ENCODE peak calls at places on chromosomes 5 and 9, in ten cellular contexts. S, R, Z, E, J, Q, I, F, P and D are unnamed samples. For H3K4me1, the result is how much of the 10 kb centered on the place peaks cover.

GRCh38 chr9:27086818-27087680 is 22.0 kb upstream of the TEK start:
- DNase-seq in S (no peak), R (no peak), Z (no peak), E (no peak), J (no peak), Q (no peak), I (peak), F (no peak), P (no peak), D (no peak)

GRCh38 chr9:98288876-98289275 is 33.4 kb upstream of the TBC1D2 start:
- DNase-seq in S (no peak), R (no peak), Z (no peak), E (no peak), J (no peak), Q (peak), I (no peak), F (peak), P (peak), D (no peak)

GRCh38 chr5:36214434-36214833 is 27.3 kb downstream of the NADK2 start:
- DNase-seq in S (no peak), R (no peak), Z (no peak), E (no peak), J (no peak), Q (peak), I (no peak), F (no peak), P (no peak), D (no peak)

GRCh38 chr5:134824681-134825080 is 21.1 kb upstream of the C5orf24 start:
- DNase-seq in S (no peak), R (no peak), Z (no peak), E (no peak), J (no peak), Q (no peak), I (no peak), F (no peak), P (no peak), D (no peak)

GRCh38 chr5:135493406-135494180 is 41.4 kb upstream of the TIFAB start:
- DNase-seq in S (no peak), R (peak), Z (no peak), E (no peak), J (no peak), Q (no peak), I (peak), F (no peak), P (no peak), D (no peak)

GRCh38 chr9:80028501-80028900 is 456.7 kb downstream of the TLE4 start:
- DNase-seq in S (no peak), R (no peak), Z (no peak), E (no peak), J (no peak), Q (no peak), I (no peak), F (no peak), P (no peak), D (peak)

GRCh38 chr5:73946926-73947455 is 321.0 kb downstream of the ARHGEF28 start:
- DNase-seq in S (no peak), R (no peak), Z (no peak), E (no peak), J (no peak), Q (no peak), I (no peak), F (no peak), P (no peak), D (no peak)

GRCh38 chr5:123163225-123163876 is 74.3 kb downstream of the PRDM6 start:
- DNase-seq in S (no peak), R (no peak), Z (no peak), E (no peak), J (no peak), Q (no peak), I (no peak), F (no peak), P (no peak), D (no peak)

GRCh38 chr5:140351609-140352334 is 5.4 kb upstream of the HBEGF start:
- DNase-seq in S (no peak), R (peak), Z (no peak), E (no peak), J (no peak), Q (peak), I (peak), F (peak), P (peak), D (peak)

GRCh38 chr5:463952-464351 is 21.0 kb downstream of the EXOC3 start:
- DNase-seq in S (peak), R (no peak), Z (peak), E (no peak), J (no peak), Q (no peak), I (no peak), F (peak), P (no peak), D (no peak)

GRCh38 chr9:77291714-77292113 is 114.4 kb downstream of the VPS13A start:
- DNase-seq in S (no peak), R (no peak), Z (no peak), E (no peak), J (no peak), Q (peak), I (peak), F (no peak), P (peak), D (no peak)

GRCh38 chr5:123795688-123796087 is 283.7 kb downstream of the CSNK1G3 start:
- DNase-seq in S (no peak), R (no peak), Z (no peak), E (no peak), J (no peak), Q (no peak), I (peak), F (no peak), P (no peak), D (no peak)

GRCh38 chr9:86983260-86984255 is 36.3 kb upstream of the GAS1 start:
- DNase-seq in S (no peak), R (peak), Z (no peak), E (no peak), J (peak), Q (no peak), I (peak), F (no peak), P (no peak), D (peak)

GRCh38 chr9:134936762-134937555 is 19.2 kb upstream of the FCN1 start:
- DNase-seq in S (no peak), R (no peak), Z (peak), E (no peak), J (no peak), Q (no peak), I (no peak), F (no peak), P (no peak), D (no peak)

GRCh38 chr5:154755361-154756202 is at the start of gene LARP1:
- DNase-seq in S (peak), R (no peak), Z (peak), E (peak), J (no peak), Q (no peak), I (peak), F (peak), P (no peak), D (peak)

GRCh38 chr5:57532513-57533497 is 50.2 kb upstream of the ACTBL2 start:
- DNase-seq in S (no peak), R (no peak), Z (no peak), E (no peak), J (no peak), Q (no peak), I (peak), F (no peak), P (no peak), D (no peak)

DNA sequence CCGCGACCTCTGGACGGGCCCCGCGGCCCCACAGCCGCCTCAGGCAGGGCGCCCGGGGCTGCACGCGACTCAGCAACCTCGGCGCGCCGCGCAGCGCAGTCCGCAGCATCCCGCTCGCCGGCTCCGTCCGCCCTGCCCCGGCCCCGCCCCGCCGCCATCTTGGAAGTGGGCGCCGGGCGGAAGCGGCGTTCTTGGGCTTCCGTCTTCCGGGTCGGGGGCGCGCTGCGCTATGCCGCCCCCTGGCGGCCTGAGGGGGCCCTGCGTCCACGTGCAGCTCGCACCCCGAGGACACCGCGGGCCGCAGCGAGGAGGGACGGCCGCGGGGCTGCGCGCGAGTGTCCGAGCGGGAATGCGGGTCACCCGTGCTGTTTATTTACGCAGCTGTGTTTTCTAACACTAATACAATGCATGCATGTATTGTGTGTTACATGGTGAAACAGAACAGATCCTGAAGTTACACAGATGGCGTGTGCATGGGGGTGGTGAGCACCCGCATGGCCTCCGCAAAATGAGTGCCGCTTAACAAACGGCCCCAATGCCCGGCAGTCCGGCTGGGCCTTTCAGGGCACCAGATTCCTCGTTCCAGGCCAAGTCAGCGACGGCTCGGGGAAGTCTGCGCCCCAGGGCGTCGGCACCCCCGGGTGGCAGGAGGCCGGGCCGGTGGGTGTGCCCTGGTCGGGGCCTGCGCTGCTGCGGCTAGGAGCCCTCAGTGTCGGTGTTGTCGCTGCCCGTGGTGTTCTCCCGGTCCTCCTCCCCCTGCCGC is at the start of gene DNLZ:
- DNase-seq in S (peak), R (peak), Z (peak), E (peak), J (peak), Q (peak), I (peak), F (peak), P (peak), D (peak)
- TF ChIP-seq POLR2A in S (peak), R (peak), Z (peak), E (no peak), J (peak), Q (no peak), I (peak), F (no peak), P (peak), D (no peak)

GRCh38 chr5:54535149-54535844 is 17.7 kb downstream of the SNX18 start:
- DNase-seq in S (no peak), R (no peak), Z (no peak), E (no peak), J (no peak), Q (no peak), I (no peak), F (no peak), P (no peak), D (no peak)

GRCh38 chr5:54531536-54531935 is 14.0 kb downstream of the SNX18 start:
- DNase-seq in S (no peak), R (no peak), Z (no peak), E (no peak), J (no peak), Q (no peak), I (no peak), F (no peak), P (no peak), D (no peak)

GRCh38 chr5:54537720-54538119 is 20.2 kb downstream of the SNX18 start:
- DNase-seq in S (no peak), R (no peak), Z (no peak), E (no peak), J (no peak), Q (no peak), I (no peak), F (no peak), P (no peak), D (no peak)

GRCh38 chr5:54533541-54534179 is 16.1 kb downstream of the SNX18 start:
- DNase-seq in S (no peak), R (no peak), Z (no peak), E (peak), J (peak), Q (no peak), I (no peak), F (no peak), P (no peak), D (peak)

GRCh38 chr5:54534306-54534705 is 16.7 kb downstream of the SNX18 start:
- DNase-seq in S (no peak), R (no peak), Z (no peak), E (no peak), J (no peak), Q (no peak), I (no peak), F (no peak), P (no peak), D (no peak)
- H3K4me3 ChIP-seq in S (no peak), R (no peak), Z (no peak), E (no peak), J (no peak), Q (no peak), I (no peak), F (no peak), P (no peak), D (no peak)

GRCh38 chr9:133130721-133131244 is 9.7 kb upstream of the RALGDS start:
- DNase-seq in S (no peak), R (no peak), Z (no peak), E (no peak), J (no peak), Q (no peak), I (no peak), F (peak), P (no peak), D (no peak)
- H3K4me1 ChIP-seq in S (half or more), R (half or more), Z (under half), E (half or more), J (under half), Q (under half), I (under half), F (half or more), P (half or more), D (under half)

GRCh38 chr5:88883566-88884434 is 816 bp upstream of the MEF2C start:
- DNase-seq in S (peak), R (peak), Z (peak), E (peak), J (peak), Q (no peak), I (peak), F (peak), P (peak), D (peak)
- TF ChIP-seq POLR2A in S (peak), R (no peak), Z (peak), E (peak), J (peak), Q (no peak), I (peak), F (no peak), P (no peak), D (no peak)

GRCh38 chr9:17906841-17907779 is 328.2 kb downstream of the SH3GL2 start:
- DNase-seq in S (no peak), R (no peak), Z (peak), E (peak), J (peak), Q (no peak), I (no peak), F (no peak), P (no peak), D (no peak)
- H3K4me3 ChIP-seq in S (peak), R (peak), Z (peak), E (peak), J (peak), Q (no peak), I (no peak), F (peak), P (no peak), D (peak)

DNA sequence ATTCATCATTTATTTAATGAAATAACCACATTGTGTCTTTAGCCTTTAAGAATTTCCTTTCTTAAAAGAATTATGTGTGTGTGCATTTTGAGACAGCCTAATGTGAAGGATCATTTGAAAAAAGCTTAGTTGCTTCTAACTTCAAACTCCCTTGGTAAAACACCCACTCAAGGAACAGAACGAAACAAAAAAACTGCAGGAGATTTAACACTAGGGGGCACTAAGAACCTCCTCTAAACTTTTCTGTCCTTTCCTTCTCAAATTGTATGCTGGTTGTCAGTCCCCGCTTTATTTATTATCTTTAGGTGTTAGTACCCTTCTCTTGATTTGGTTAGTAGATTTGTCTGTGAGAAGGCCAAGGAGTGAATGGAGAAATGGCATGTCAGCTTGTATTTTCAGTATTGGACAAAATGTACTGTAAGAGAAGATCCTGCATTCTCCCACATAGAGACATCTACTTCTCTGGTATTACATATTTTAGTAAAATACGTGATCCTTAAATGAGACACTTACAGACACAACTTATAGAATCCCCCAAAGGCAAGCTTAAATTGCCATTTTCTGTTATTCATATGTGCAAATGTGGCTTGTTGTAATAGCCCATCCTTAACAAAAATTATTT is 229.7 kb downstream of the MRPS30 start:
- DNase-seq in S (no peak), R (no peak), Z (no peak), E (no peak), J (no peak), Q (peak), I (peak), F (no peak), P (peak), D (no peak)
- H3K4me1 ChIP-seq in S (under half), R (under half), Z (under half), E (under half), J (under half), Q (under half), I (under half), F (under half), P (under half), D (under half)

DNA sequence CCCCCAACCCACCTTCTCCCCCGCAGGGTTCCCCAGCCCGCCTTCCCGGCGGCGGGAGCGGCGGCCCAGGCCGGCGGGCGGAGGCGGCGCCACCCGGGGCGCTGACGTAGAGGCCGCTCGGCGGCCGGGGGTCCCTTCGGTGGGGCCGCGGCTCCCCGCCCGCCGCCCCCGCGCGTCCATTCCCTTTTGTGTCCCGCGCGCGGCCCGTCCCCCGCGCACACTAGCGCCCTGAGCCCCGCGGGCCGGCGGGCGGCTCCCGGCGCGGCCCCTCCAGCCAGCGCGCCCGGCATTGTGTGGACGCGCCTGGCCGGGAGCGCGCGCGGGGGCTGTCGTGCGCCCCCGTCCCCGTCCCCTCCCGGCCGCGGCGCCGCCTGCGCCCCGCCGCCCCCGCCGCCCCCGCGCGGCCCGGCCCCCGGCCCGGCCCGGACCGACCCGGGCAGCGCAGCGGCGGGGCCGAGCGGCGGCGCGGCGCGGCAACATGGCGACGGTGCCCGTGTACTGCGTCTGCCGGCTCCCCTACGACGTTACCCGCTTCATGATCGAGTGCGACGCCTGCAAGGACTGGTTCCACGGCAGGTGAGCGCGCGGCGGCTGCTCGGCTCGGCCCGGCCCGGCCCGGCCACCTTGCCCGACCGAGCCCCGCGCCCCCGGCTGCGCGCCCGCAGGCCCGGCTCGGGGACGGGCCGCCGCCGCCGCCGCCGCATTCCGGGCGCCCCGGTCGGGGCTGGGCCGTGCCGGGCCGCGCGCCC is at the start of gene PHF2:
- DNase-seq in S (peak), R (no peak), Z (no peak), E (no peak), J (peak), Q (no peak), I (no peak), F (peak), P (peak), D (peak)
- TF ChIP-seq POLR2A in S (peak), R (peak), Z (no peak), E (no peak), J (no peak), Q (no peak), I (no peak), F (no peak), P (no peak), D (no peak)

GRCh38 chr9:136309806-136310220 is 5.9 kb upstream of the CCDC187 start:
- DNase-seq in S (no peak), R (no peak), Z (no peak), E (no peak), J (no peak), Q (no peak), I (no peak), F (no peak), P (no peak), D (no peak)
- H3K4me3 ChIP-seq in S (no peak), R (no peak), Z (no peak), E (no peak), J (no peak), Q (no peak), I (no peak), F (no peak), P (no peak), D (no peak)